ENCODE peak calls at places on chromosomes 11 and 22, in nine cellular contexts. One of them, this sample, is unnamed.

GRCh38 chr11:15307600-15307999 is 192.9 kb downstream of the INSC start:
- DNase-seq in Kasumi-1: no peak
- DNase-seq in HL-60: no peak
- DNase-seq in NCI-H510A: no peak
- DNase-seq in upper lobe of left lung: no peak
- DNase-seq in AG20443: no peak
- DNase-seq in GM10248: no peak
- DNase-seq in ureter: no peak
- DNase-seq in activated CD4-positive, alpha-beta T cell treated with anti-CD3 and anti-CD28 coated beads, Interleukin-2, amount 50 U/mL, for 24 hours: no peak
- DNase-seq in this sample: no peak

GRCh38 chr22:29801796-29802195 is 34.6 kb downstream of the UQCR10 start:
- DNase-seq in NCI-H510A: peak; percentile 59
- DNase-seq in activated CD4-positive, alpha-beta T cell treated with anti-CD3 and anti-CD28 coated beads, Interleukin-2, amount 50 U/mL, for 24 hours: no peak
- DNase-seq in HL-60: no peak
- DNase-seq in Kasumi-1: no peak
- DNase-seq in ureter: no peak
- DNase-seq in AG20443: no peak
- DNase-seq in GM10248: no peak
- DNase-seq in upper lobe of left lung: no peak
- DNase-seq in this sample: no peak

GRCh38 chr22:49999901-50000586 is 12.5 kb downstream of the IL17REL start:
- DNase-seq in ureter: no peak
- DNase-seq in upper lobe of left lung: peak; percentile 61
- DNase-seq in AG20443: no peak
- DNase-seq in activated CD4-positive, alpha-beta T cell treated with anti-CD3 and anti-CD28 coated beads, Interleukin-2, amount 50 U/mL, for 24 hours: no peak
- DNase-seq in Kasumi-1: no peak
- DNase-seq in GM10248: no peak
- DNase-seq in HL-60: no peak
- DNase-seq in NCI-H510A: no peak
- DNase-seq in this sample: no peak

GRCh38 chr11:100329352-100329751 is 357.7 kb upstream of the ARHGAP42 start:
- DNase-seq in activated CD4-positive, alpha-beta T cell treated with anti-CD3 and anti-CD28 coated beads, Interleukin-2, amount 50 U/mL, for 24 hours: no peak
- DNase-seq in Kasumi-1: no peak
- DNase-seq in ureter: no peak
- DNase-seq in AG20443: no peak
- DNase-seq in HL-60: no peak
- DNase-seq in GM10248: no peak
- DNase-seq in upper lobe of left lung: no peak
- DNase-seq in NCI-H510A: no peak
- DNase-seq in this sample: no peak

GRCh38 chr11:119298726-119299125 is 18.2 kb downstream of the MCAM start:
- DNase-seq in Kasumi-1: no peak
- DNase-seq in activated CD4-positive, alpha-beta T cell treated with anti-CD3 and anti-CD28 coated beads, Interleukin-2, amount 50 U/mL, for 24 hours: no peak
- DNase-seq in NCI-H510A: no peak
- DNase-seq in ureter: no peak
- DNase-seq in AG20443: no peak
- DNase-seq in upper lobe of left lung: no peak
- DNase-seq in HL-60: no peak
- DNase-seq in GM10248: no peak
- DNase-seq in this sample: no peak

GRCh38 chr11:46047520-46047919 is 73.7 kb downstream of the PHF21A start:
- DNase-seq in GM10248: no peak
- DNase-seq in NCI-H510A: no peak
- DNase-seq in Kasumi-1: no peak
- DNase-seq in HL-60: no peak
- DNase-seq in upper lobe of left lung: no peak
- DNase-seq in AG20443: no peak
- DNase-seq in ureter: no peak
- DNase-seq in activated CD4-positive, alpha-beta T cell treated with anti-CD3 and anti-CD28 coated beads, Interleukin-2, amount 50 U/mL, for 24 hours: no peak
- DNase-seq in this sample: no peak

GRCh38 chr11:9461760-9462134 is 935 bp downstream of the ZNF143 start:
- DNase-seq in AG20443: no peak
- DNase-seq in activated CD4-positive, alpha-beta T cell treated with anti-CD3 and anti-CD28 coated beads, Interleukin-2, amount 50 U/mL, for 24 hours: no peak
- DNase-seq in GM10248: no peak
- DNase-seq in upper lobe of left lung: no peak
- DNase-seq in HL-60: no peak
- DNase-seq in NCI-H510A: no peak
- DNase-seq in ureter: no peak
- DNase-seq in Kasumi-1: no peak
- DNase-seq in this sample: no peak

GRCh38 chr11:28488336-28488735 is 380.1 kb downstream of the METTL15 start:
- DNase-seq in activated CD4-positive, alpha-beta T cell treated with anti-CD3 and anti-CD28 coated beads, Interleukin-2, amount 50 U/mL, for 24 hours: no peak
- DNase-seq in AG20443: no peak
- DNase-seq in HL-60: no peak
- DNase-seq in GM10248: no peak
- DNase-seq in ureter: no peak
- DNase-seq in upper lobe of left lung: no peak
- DNase-seq in NCI-H510A: no peak
- DNase-seq in Kasumi-1: no peak
- DNase-seq in this sample: no peak

GRCh38 chr22:27241430-27242110 is 560.0 kb downstream of the MN1 start:
- DNase-seq in activated CD4-positive, alpha-beta T cell treated with anti-CD3 and anti-CD28 coated beads, Interleukin-2, amount 50 U/mL, for 24 hours: no peak
- DNase-seq in AG20443: peak; percentile 52
- DNase-seq in ureter: no peak
- DNase-seq in upper lobe of left lung: peak; percentile 77
- DNase-seq in HL-60: no peak
- DNase-seq in Kasumi-1: no peak
- DNase-seq in GM10248: no peak
- DNase-seq in NCI-H510A: no peak
- DNase-seq in this sample: peak; percentile 53

GRCh38 chr11:69700278-69701140 is 3.3 kb downstream of the FGF19 start:
- DNase-seq in GM10248: no peak
- DNase-seq in HL-60: no peak
- DNase-seq in ureter: no peak
- DNase-seq in NCI-H510A: peak; percentile 65
- DNase-seq in AG20443: peak; percentile 53
- DNase-seq in activated CD4-positive, alpha-beta T cell treated with anti-CD3 and anti-CD28 coated beads, Interleukin-2, amount 50 U/mL, for 24 hours: no peak
- DNase-seq in Kasumi-1: no peak
- DNase-seq in upper lobe of left lung: peak; percentile 83
- DNase-seq in this sample: peak; percentile 75

GRCh38 chr11:2443881-2444300 is 423 bp downstream of the TRPM5 start:
- DNase-seq in HL-60: no peak
- DNase-seq in Kasumi-1: no peak
- DNase-seq in NCI-H510A: no peak
- DNase-seq in AG20443: no peak
- DNase-seq in activated CD4-positive, alpha-beta T cell treated with anti-CD3 and anti-CD28 coated beads, Interleukin-2, amount 50 U/mL, for 24 hours: no peak
- DNase-seq in ureter: peak; percentile 43
- DNase-seq in upper lobe of left lung: no peak
- DNase-seq in GM10248: no peak
- DNase-seq in this sample: no peak

This sample was measured in left cardiac atrium.